ENCODE peak calls at places on chromosomes 1 and 21, in seven cellular contexts. C is stromal cell of bone marrow; P is activated T-helper 1 cell treated with anti-CD3 and anti-CD28 coated beads, Interleukin-12 subunit alpha, Interleukin-12 subunit beta, Interleukin-2, Interleukin-4 antibody, amounts not matched to agents 30 ng/mL and 10 ng/mL and 1 ng/mL, durations not matched to agents 14 hours and 24 hours and 36 hours; Y is left kidney; L is esophagus squamous epithelium; N is posterior cingulate gyrus; Z is transverse colon. O is an unnamed sample.

GRCh38 chr1:109299087-109299983 is 7.5 kb downstream of the MYBPHL start:
- DNase-seq in P (no peak), Y (peak; percentile 50), N (peak; percentile 94), C (peak; percentile 41), Z (no peak), L (no peak), O (peak; percentile 96)

GRCh38 chr1:236860674-236861073 is 65.6 kb downstream of the MTR start:
- DNase-seq in N (no peak), L (no peak), P (no peak), Y (no peak), C (no peak), Z (no peak), O (no peak)

GRCh38 chr1:224116131-224116530 is 2.2 kb downstream of the FBXO28 start:
- DNase-seq in Z (no peak), N (no peak), P (no peak), L (no peak), C (no peak), Y (peak; percentile 69), O (peak; percentile 66)

GRCh38 chr1:96967311-96967710 is 245.7 kb downstream of the PTBP2 start:
- DNase-seq in C (no peak), Z (no peak), Y (no peak), P (no peak), L (no peak), N (no peak), O (peak; percentile 35)

GRCh38 chr1:153933420-153933819 is 10.6 kb upstream of the GATAD2B start:
- DNase-seq in L (no peak), P (no peak), C (no peak), Y (no peak), Z (no peak), N (no peak), O (no peak)

GRCh38 chr1:59967780-59968179 is 41.2 kb upstream of the CYP2J2 start:
- DNase-seq in L (no peak), C (no peak), N (no peak), Y (no peak), Z (no peak), P (no peak), O (no peak)

GRCh38 chr21:18164483-18164882 is 80.2 kb upstream of the CHODL start:
- DNase-seq in Z (no peak), L (no peak), N (no peak), Y (no peak), C (no peak), P (no peak), O (no peak)

GRCh38 chr1:25063591-25064416 is 133.7 kb upstream of the RUNX3 start:
- DNase-seq in Z (no peak), Y (no peak), N (no peak), L (no peak), P (no peak), C (no peak), O (peak; percentile 7)

GRCh38 chr1:85311818-85312217 is 35.4 kb upstream of the BCL10 start:
- DNase-seq in P (no peak), Y (no peak), L (no peak), C (no peak), Z (no peak), N (no peak), O (no peak)

GRCh38 chr1:201964266-201964665 is 9.0 kb downstream of the TIMM17A start:
- DNase-seq in Z (no peak), P (no peak), C (no peak), N (no peak), Y (no peak), L (no peak), O (peak; percentile 94)

GRCh38 chr1:79204774-79205173 is 198.2 kb upstream of the ADGRL4 start:
- DNase-seq in Y (no peak), N (no peak), Z (no peak), P (no peak), C (no peak), L (no peak), O (no peak)

GRCh38 chr21:35424122-35424521 is 375.0 kb upstream of the RUNX1 start:
- DNase-seq in C (no peak), L (no peak), P (no peak), Y (no peak), Z (no peak), N (no peak), O (no peak)

GRCh38 chr1:221712776-221713431 is 29.0 kb downstream of the DUSP10 start:
- DNase-seq in N (no peak), Y (no peak), P (peak; percentile 78), Z (peak; percentile 64), C (no peak), L (no peak), O (no peak)

GRCh38 chr1:219304227-219305226 is 130.8 kb downstream of the LYPLAL1 start:
- DNase-seq in Y (no peak), P (no peak), Z (no peak), C (peak; percentile 49), L (no peak), N (no peak), O (no peak)

GRCh38 chr1:46699670-46700069 is 19.2 kb downstream of the EFCAB14 start:
- DNase-seq in N (no peak), Z (no peak), C (no peak), L (no peak), P (no peak), Y (no peak), O (no peak)

GRCh38 chr1:45359882-45360513 is 19.8 kb upstream of the MUTYH start:
- DNase-seq in L (no peak), Z (peak; percentile 71), P (peak; percentile 5), N (peak; percentile 77), C (peak; percentile 69), Y (peak; percentile 75), O (peak; percentile 65)

GRCh38 chr1:193013005-193013404 is 46.2 kb downstream of the UCHL5 start:
- DNase-seq in L (no peak), Y (no peak), P (no peak), C (peak; percentile 24), Z (no peak), N (no peak), O (peak; percentile 87)

GRCh38 chr1:244297087-244297486 is 154.6 kb downstream of the ADSS2 start:
- DNase-seq in Z (no peak), Y (no peak), P (no peak), N (no peak), C (no peak), L (no peak), O (no peak)

GRCh38 chr1:40059960-40060337 is 19.4 kb downstream of the CAP1 start:
- DNase-seq in Z (no peak), Y (no peak), L (no peak), N (no peak), C (no peak), P (no peak), O (no peak)

O was measured in amniotic epithelial cell.